ENCODE peak calls at places on chromosomes 7 and 10, in eight cellular contexts. One of them, this sample, is unnamed.

GRCh38 chr7:131194070-131194865 is 133.4 kb upstream of the MKLN1 start:
- DNase-seq in SK-N-SH: no peak
- DNase-seq in stomach: no peak
- DNase-seq in suprapubic skin: no peak
- DNase-seq in ovary: no peak
- DNase-seq in sigmoid colon: no peak
- DNase-seq in transverse colon: no peak
- DNase-seq in upper lobe of left lung: no peak
- DNase-seq in this sample: no peak

GRCh38 chr10:115801987-115802386 is 471.0 kb downstream of the GFRA1 start:
- DNase-seq in SK-N-SH: no peak
- DNase-seq in stomach: no peak
- DNase-seq in suprapubic skin: no peak
- DNase-seq in ovary: no peak
- DNase-seq in sigmoid colon: no peak
- DNase-seq in transverse colon: no peak
- DNase-seq in upper lobe of left lung: no peak
- DNase-seq in this sample: no peak

GRCh38 chr7:113179313-113179712 is 61.0 kb upstream of the SMIM30 start:
- DNase-seq in SK-N-SH: no peak
- DNase-seq in stomach: no peak
- DNase-seq in suprapubic skin: no peak
- DNase-seq in ovary: no peak
- DNase-seq in sigmoid colon: no peak
- DNase-seq in transverse colon: peak; percentile 8
- DNase-seq in upper lobe of left lung: no peak
- DNase-seq in this sample: no peak

GRCh38 chr10:121684276-121684675 is 86.0 kb upstream of the FGFR2 start:
- DNase-seq in SK-N-SH: no peak
- DNase-seq in stomach: no peak
- DNase-seq in suprapubic skin: no peak
- DNase-seq in ovary: no peak
- DNase-seq in sigmoid colon: no peak
- DNase-seq in transverse colon: no peak
- DNase-seq in upper lobe of left lung: no peak
- DNase-seq in this sample: no peak

GRCh38 chr10:92965314-92965713 is 95.3 kb upstream of the CYP26C1 start:
- DNase-seq in SK-N-SH: peak; percentile 15
- DNase-seq in stomach: no peak
- DNase-seq in suprapubic skin: no peak
- DNase-seq in ovary: no peak
- DNase-seq in sigmoid colon: no peak
- DNase-seq in transverse colon: no peak
- DNase-seq in upper lobe of left lung: no peak
- DNase-seq in this sample: no peak

GRCh38 chr10:63421591-63421990 is 44.2 kb downstream of the JMJD1C start:
- DNase-seq in SK-N-SH: no peak
- DNase-seq in stomach: no peak
- DNase-seq in suprapubic skin: no peak
- DNase-seq in ovary: no peak
- DNase-seq in sigmoid colon: no peak
- DNase-seq in transverse colon: no peak
- DNase-seq in upper lobe of left lung: no peak
- DNase-seq in this sample: no peak

GRCh38 chr7:12458520-12459131 is 55.0 kb upstream of the VWDE start:
- DNase-seq in SK-N-SH: peak; percentile 68
- DNase-seq in stomach: no peak
- DNase-seq in suprapubic skin: no peak
- DNase-seq in ovary: no peak
- DNase-seq in sigmoid colon: no peak
- DNase-seq in transverse colon: no peak
- DNase-seq in upper lobe of left lung: no peak
- DNase-seq in this sample: no peak

GRCh38 chr7:115297651-115298050 is 375.8 kb downstream of the MDFIC start:
- DNase-seq in SK-N-SH: no peak
- DNase-seq in stomach: peak; percentile 26
- DNase-seq in suprapubic skin: no peak
- DNase-seq in ovary: no peak
- DNase-seq in sigmoid colon: no peak
- DNase-seq in transverse colon: peak; percentile 9
- DNase-seq in upper lobe of left lung: peak; percentile 22
- DNase-seq in this sample: no peak

GRCh38 chr7:131692131-131692960 is 135.9 kb upstream of the PODXL start:
- DNase-seq in SK-N-SH: peak; percentile 89
- DNase-seq in stomach: peak; percentile 41
- DNase-seq in suprapubic skin: no peak
- DNase-seq in ovary: peak; percentile 82
- DNase-seq in sigmoid colon: no peak
- DNase-seq in transverse colon: peak; percentile 57
- DNase-seq in upper lobe of left lung: peak; percentile 41
- DNase-seq in this sample: peak; percentile 42

GRCh38 chr7:45601094-45601493 is 26.9 kb downstream of the ADCY1 start:
- DNase-seq in SK-N-SH: no peak
- DNase-seq in stomach: peak; percentile 22
- DNase-seq in suprapubic skin: peak; percentile 10
- DNase-seq in ovary: no peak
- DNase-seq in sigmoid colon: no peak
- DNase-seq in transverse colon: no peak
- DNase-seq in upper lobe of left lung: peak; percentile 12
- DNase-seq in this sample: no peak

GRCh38 chr7:40502359-40502758 is 367.6 kb downstream of the SUGCT start:
- DNase-seq in SK-N-SH: no peak
- DNase-seq in stomach: no peak
- DNase-seq in suprapubic skin: no peak
- DNase-seq in ovary: no peak
- DNase-seq in sigmoid colon: no peak
- DNase-seq in transverse colon: no peak
- DNase-seq in upper lobe of left lung: no peak
- DNase-seq in this sample: no peak

GRCh38 chr7:111006691-111007090 is 84.2 kb upstream of the LRRN3 start:
- DNase-seq in SK-N-SH: no peak
- DNase-seq in stomach: no peak
- DNase-seq in suprapubic skin: no peak
- DNase-seq in ovary: no peak
- DNase-seq in sigmoid colon: no peak
- DNase-seq in transverse colon: no peak
- DNase-seq in upper lobe of left lung: no peak
- DNase-seq in this sample: no peak

GRCh38 chr7:37256631-37257030 is 192.0 kb downstream of the ELMO1 start:
- DNase-seq in SK-N-SH: no peak
- DNase-seq in stomach: no peak
- DNase-seq in suprapubic skin: no peak
- DNase-seq in ovary: no peak
- DNase-seq in sigmoid colon: no peak
- DNase-seq in transverse colon: no peak
- DNase-seq in upper lobe of left lung: no peak
- DNase-seq in this sample: no peak

GRCh38 chr7:37255327-37255944 is 193.2 kb downstream of the ELMO1 start:
- DNase-seq in SK-N-SH: no peak
- DNase-seq in stomach: no peak
- DNase-seq in suprapubic skin: no peak
- DNase-seq in ovary: no peak
- DNase-seq in sigmoid colon: no peak
- DNase-seq in transverse colon: no peak
- DNase-seq in upper lobe of left lung: no peak
- DNase-seq in this sample: no peak

GRCh38 chr7:37247881-37248280 is 200.8 kb downstream of the ELMO1 start:
- DNase-seq in SK-N-SH: no peak
- DNase-seq in stomach: no peak
- DNase-seq in suprapubic skin: no peak
- DNase-seq in ovary: peak; percentile 45
- DNase-seq in sigmoid colon: no peak
- DNase-seq in transverse colon: no peak
- DNase-seq in upper lobe of left lung: no peak
- DNase-seq in this sample: peak; percentile 46

GRCh38 chr7:37248396-37248836 is 200.2 kb downstream of the ELMO1 start:
- DNase-seq in SK-N-SH: no peak
- DNase-seq in stomach: no peak
- DNase-seq in suprapubic skin: no peak
- DNase-seq in ovary: peak; percentile 77
- DNase-seq in sigmoid colon: peak; percentile 90
- DNase-seq in transverse colon: no peak
- DNase-seq in upper lobe of left lung: no peak
- DNase-seq in this sample: no peak

GRCh38 chr7:37251222-37251621 is 197.4 kb downstream of the ELMO1 start:
- DNase-seq in SK-N-SH: no peak
- DNase-seq in stomach: no peak
- DNase-seq in suprapubic skin: no peak
- DNase-seq in ovary: no peak
- DNase-seq in sigmoid colon: no peak
- DNase-seq in transverse colon: no peak
- DNase-seq in upper lobe of left lung: no peak
- DNase-seq in this sample: no peak
- TF ChIP-seq EP300 in SK-N-SH: no peak
- TF ChIP-seq EP300 in stomach: no peak
- TF ChIP-seq EP300 in suprapubic skin: no peak
- TF ChIP-seq EP300 in ovary: no peak
- TF ChIP-seq EP300 in sigmoid colon: no peak
- TF ChIP-seq EP300 in transverse colon: no peak
- TF ChIP-seq EP300 in upper lobe of left lung: no peak
- TF ChIP-seq EP300 in this sample: no peak

GRCh38 chr7:91527460-91527859 is 263.2 kb downstream of the FZD1 start:
- DNase-seq in SK-N-SH: no peak
- DNase-seq in stomach: no peak
- DNase-seq in suprapubic skin: no peak
- DNase-seq in ovary: no peak
- DNase-seq in sigmoid colon: no peak
- DNase-seq in transverse colon: no peak
- DNase-seq in upper lobe of left lung: no peak
- DNase-seq in this sample: no peak
- H3K36me3 ChIP-seq in SK-N-SH: no peaks in the 10 kb centered on the region
- H3K36me3 ChIP-seq in stomach: no peaks in the 10 kb centered on the region
- H3K36me3 ChIP-seq in suprapubic skin: no peaks in the 10 kb centered on the region
- H3K36me3 ChIP-seq in ovary: no peaks in the 10 kb centered on the region
- H3K36me3 ChIP-seq in sigmoid colon: no peaks in the 10 kb centered on the region
- H3K36me3 ChIP-seq in transverse colon: no peaks in the 10 kb centered on the region
- H3K36me3 ChIP-seq in upper lobe of left lung: no peaks in the 10 kb centered on the region
- H3K36me3 ChIP-seq in this sample: no peaks in the 10 kb centered on the region

GRCh38 chr10:133016493-133017202 is 71.1 kb upstream of the ADGRA1 start:
- DNase-seq in SK-N-SH: no peak
- DNase-seq in stomach: no peak
- DNase-seq in suprapubic skin: no peak
- DNase-seq in ovary: no peak
- DNase-seq in sigmoid colon: no peak
- DNase-seq in transverse colon: no peak
- DNase-seq in upper lobe of left lung: no peak
- DNase-seq in this sample: no peak

GRCh38 chr10:133014416-133015210 is 72.2 kb upstream of the CFAP46 start:
- DNase-seq in SK-N-SH: no peak
- DNase-seq in stomach: no peak
- DNase-seq in suprapubic skin: no peak
- DNase-seq in ovary: no peak
- DNase-seq in sigmoid colon: no peak
- DNase-seq in transverse colon: no peak
- DNase-seq in upper lobe of left lung: no peak
- DNase-seq in this sample: no peak

GRCh38 chr10:133017203-133017601 is 70.5 kb upstream of the ADGRA1 start:
- DNase-seq in SK-N-SH: no peak
- DNase-seq in stomach: no peak
- DNase-seq in suprapubic skin: no peak
- DNase-seq in ovary: no peak
- DNase-seq in sigmoid colon: no peak
- DNase-seq in transverse colon: no peak
- DNase-seq in upper lobe of left lung: no peak
- DNase-seq in this sample: no peak

GRCh38 chr10:133015321-133015720 is 72.4 kb upstream of the ADGRA1 start:
- DNase-seq in SK-N-SH: no peak
- DNase-seq in stomach: no peak
- DNase-seq in suprapubic skin: no peak
- DNase-seq in ovary: no peak
- DNase-seq in sigmoid colon: no peak
- DNase-seq in transverse colon: no peak
- DNase-seq in upper lobe of left lung: no peak
- DNase-seq in this sample: no peak

DNA sequence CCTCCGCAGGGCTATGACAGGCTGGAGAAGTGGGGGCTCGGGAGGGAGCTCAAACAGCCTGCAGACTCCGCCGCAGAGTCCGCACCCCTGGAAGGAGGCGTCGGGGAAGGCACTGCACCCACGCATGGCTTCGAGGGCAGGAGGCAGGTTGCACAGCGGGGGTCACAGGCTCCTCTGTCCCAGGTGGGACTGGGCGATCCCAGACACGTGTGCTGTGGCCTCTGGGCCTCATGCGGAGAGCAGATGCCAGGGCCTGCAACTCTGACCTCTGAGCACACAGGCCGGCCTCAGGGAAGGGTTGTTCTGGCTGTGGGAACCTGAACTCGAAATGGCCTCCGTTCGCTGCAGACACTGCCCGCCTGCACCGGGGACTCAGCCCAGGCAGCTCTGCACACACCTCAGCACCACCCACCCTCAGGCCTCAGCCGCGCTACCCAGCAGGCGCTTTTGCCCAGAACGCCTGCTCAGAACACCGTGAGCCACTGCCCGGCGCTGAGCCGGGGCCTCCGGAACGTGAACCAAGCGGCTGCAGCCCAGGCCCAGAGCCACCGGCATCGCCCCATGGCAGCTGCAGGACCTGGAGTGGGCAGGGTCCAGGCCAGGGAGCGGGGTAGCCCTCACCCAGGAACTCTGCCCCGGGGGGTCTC is 71.8 kb upstream of the ADGRA1 start:
- DNase-seq in SK-N-SH: no peak
- DNase-seq in stomach: no peak
- DNase-seq in suprapubic skin: no peak
- DNase-seq in ovary: no peak
- DNase-seq in sigmoid colon: no peak
- DNase-seq in transverse colon: no peak
- DNase-seq in upper lobe of left lung: no peak
- DNase-seq in this sample: no peak
- H3K4me3 ChIP-seq in SK-N-SH: no peak overlapping the region
- H3K4me3 ChIP-seq in stomach: no peak overlapping the region
- H3K4me3 ChIP-seq in suprapubic skin: no peak overlapping the region
- H3K4me3 ChIP-seq in ovary: no peak overlapping the region
- H3K4me3 ChIP-seq in sigmoid colon: no peak overlapping the region
- H3K4me3 ChIP-seq in transverse colon: no peak overlapping the region
- H3K4me3 ChIP-seq in upper lobe of left lung: no peak overlapping the region
- H3K4me3 ChIP-seq in this sample: no peak overlapping the region

DNA sequence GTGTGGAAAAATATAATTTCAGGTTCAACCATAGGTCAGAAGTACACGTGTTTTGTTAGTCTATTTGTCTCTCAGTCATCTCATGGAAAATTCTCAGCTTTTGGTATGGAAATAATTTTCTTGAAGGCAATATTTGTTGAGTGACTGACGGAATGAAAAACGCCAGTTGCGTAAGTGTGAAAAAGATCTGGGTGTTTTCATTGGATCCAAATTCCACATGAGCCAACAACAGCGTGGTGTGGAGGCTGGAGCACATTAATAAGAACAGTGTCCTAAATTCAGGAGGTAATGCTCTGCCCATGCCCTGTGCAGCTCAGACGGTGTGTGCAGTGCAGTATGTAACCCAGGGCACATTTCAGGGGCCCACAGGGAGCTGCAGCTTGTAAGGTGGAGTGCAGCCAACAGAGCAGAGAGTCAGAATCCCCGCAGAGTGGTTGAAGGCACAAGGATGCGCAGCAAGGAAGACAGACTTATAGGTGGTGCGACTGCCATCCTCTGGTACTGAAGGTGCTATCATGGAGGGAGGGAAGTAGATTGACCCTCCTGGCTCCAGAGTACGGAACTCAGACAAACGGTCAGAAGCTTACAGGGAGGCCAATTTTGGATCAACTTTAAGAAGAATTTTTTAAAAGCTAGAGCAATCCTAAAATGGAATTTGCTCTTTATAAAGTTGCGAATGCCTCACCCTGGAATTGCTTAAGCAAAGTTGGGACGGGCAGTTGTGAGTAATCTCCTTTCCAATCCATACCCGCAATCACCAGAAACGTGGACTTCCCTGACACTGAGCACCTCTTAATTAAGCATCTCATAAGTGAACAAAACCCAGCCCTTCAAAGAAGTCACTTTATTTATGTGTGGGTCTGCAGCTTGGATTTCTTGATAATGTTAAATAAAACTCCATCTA is 38.0 kb downstream of the EGFR start:
- DNase-seq in SK-N-SH: no peak
- DNase-seq in stomach: no peak
- DNase-seq in suprapubic skin: no peak
- DNase-seq in ovary: no peak
- DNase-seq in sigmoid colon: no peak
- DNase-seq in transverse colon: no peak
- DNase-seq in upper lobe of left lung: no peak
- DNase-seq in this sample: peak; percentile 73
- TF ChIP-seq EP300 in SK-N-SH: no peak
- TF ChIP-seq EP300 in stomach: no peak
- TF ChIP-seq EP300 in suprapubic skin: no peak
- TF ChIP-seq EP300 in ovary: no peak
- TF ChIP-seq EP300 in sigmoid colon: no peak
- TF ChIP-seq EP300 in transverse colon: no peak
- TF ChIP-seq EP300 in upper lobe of left lung: no peak
- TF ChIP-seq EP300 in this sample: peak; percentile 87

This sample was measured in tibial nerve.